ENCODE peak calls at places on chromosomes 4 and X, in four cellular contexts. P is CD8-positive, alpha-beta T cell; G is GM12878; O is colonic mucosa. L is an unnamed sample. For H3K4me1, the result is how much of the 10 kb centered on the place peaks cover.

GRCh38 chr4:6415306-6415705 is 57.1 kb downstream of the PPP2R2C start:
- DNase-seq in P (no peak), G (no peak), O (no peak), L (no peak)

GRCh38 chr4:180153587-180153986 is 2089.6 kb upstream of the TENM3 start:
- DNase-seq in P (no peak), G (no peak), O (no peak), L (no peak)

GRCh38 chrX:105564536-105564935 is 257.8 kb upstream of the NRK start:
- DNase-seq in P (no peak), G (no peak), O (no peak), L (no peak)

GRCh38 chr4:77697860-77698599 is 92.4 kb downstream of the CXCL13 start:
- DNase-seq in P (no peak), G (no peak), O (peak), L (peak)

GRCh38 chrX:43898406-43898805 is 16.2 kb upstream of the MAOB start:
- DNase-seq in P (no peak), G (no peak), O (no peak), L (no peak)

GRCh38 chrX:132023896-132024386 is 839 bp downstream of the STK26 start:
- DNase-seq in P (no peak), G (no peak), O (peak), L (peak)

GRCh38 chrX:120731386-120731785 is 101.5 kb upstream of the C1GALT1C1 start:
- DNase-seq in P (no peak), G (no peak), O (no peak), L (no peak)

GRCh38 chr4:55547918-55548317 is 1.2 kb upstream of the CLOCK start:
- DNase-seq in P (no peak), G (no peak), O (no peak), L (no peak)

GRCh38 chrX:150100261-150100660 is 162.0 kb upstream of the EOLA2 start:
- DNase-seq in P (no peak), G (no peak), O (no peak), L (no peak)

GRCh38 chr4:42018451-42018850 is 28.1 kb downstream of the SLC30A9 start:
- DNase-seq in P (no peak), G (no peak), O (no peak), L (no peak)

GRCh38 chr4:22551550-22551949 is 35.7 kb upstream of the ADGRA3 start:
- DNase-seq in P (no peak), G (no peak), O (no peak), L (no peak)

GRCh38 chrX:29587107-29587506 is 628.3 kb upstream of the MAGEB2 start:
- DNase-seq in P (no peak), G (peak), O (no peak), L (no peak)

GRCh38 chr4:113411496-113411938 is 350.0 kb downstream of the CAMK2D start:
- DNase-seq in P (no peak), G (no peak), O (no peak), L (no peak)

GRCh38 chrX:155747520-155747919 is 133.6 kb upstream of the VAMP7 start:
- DNase-seq in P (no peak), G (no peak), O (peak), L (no peak)

GRCh38 chr4:81255524-81255923 is 40.5 kb upstream of the PRKG2 start:
- DNase-seq in P (no peak), G (no peak), O (no peak), L (no peak)

GRCh38 chr4:156779046-156779445 is 192.6 kb downstream of the PDGFC start:
- DNase-seq in P (no peak), G (no peak), O (no peak), L (no peak)

GRCh38 chr4:7767526-7767925 is 172.1 kb downstream of the AFAP1 start:
- DNase-seq in P (no peak), G (no peak), O (no peak), L (no peak)

GRCh38 chr4:4677825-4678522 is 136.1 kb upstream of the STX18 start:
- DNase-seq in P (no peak), G (no peak), O (no peak), L (peak)

GRCh38 chrX:132041016-132041415 is 17.9 kb downstream of the STK26 start:
- DNase-seq in P (no peak), G (no peak), O (no peak), L (peak)

GRCh38 chrX:63656871-63657580 is 128.0 kb downstream of the ARHGEF9 start:
- DNase-seq in P (no peak), G (no peak), O (no peak), L (no peak)

GRCh38 chrX:41333744-41333993 is 293 bp upstream of the DDX3X start:
- DNase-seq in P (no peak), G (peak), O (no peak), L (no peak)

GRCh38 chrX:18353931-18354368 is 538 bp downstream of the SCML2 start:
- DNase-seq in P (no peak), G (no peak), O (peak), L (peak)

GRCh38 chr4:179634862-179635261 is 2192.6 kb upstream of the AGA start:
- DNase-seq in P (no peak), G (no peak), O (no peak), L (no peak)

GRCh38 chrX:129984196-129984962 is 1.9 kb downstream of the BCORL1 start:
- DNase-seq in P (no peak), G (no peak), O (peak), L (peak)

GRCh38 chr4:41681054-41681453 is 67.5 kb downstream of the PHOX2B start:
- DNase-seq in P (no peak), G (no peak), O (no peak), L (no peak)

GRCh38 chr4:60611762-60612496 is 588.2 kb upstream of the ADGRL3 start:
- DNase-seq in P (no peak), G (no peak), O (no peak), L (no peak)

GRCh38 chrX:40297949-40298539 is 200.3 kb upstream of the BCOR start:
- DNase-seq in P (no peak), G (no peak), O (no peak), L (no peak)

GRCh38 chr4:88747351-88747750 is 49.7 kb upstream of the NAP1L5 start:
- DNase-seq in P (no peak), G (no peak), O (no peak), L (no peak)

GRCh38 chr4:41747230-41748055 is 1.1 kb downstream of the PHOX2B start:
- DNase-seq in P (no peak), G (no peak), O (no peak), L (no peak)

GRCh38 chr4:47836655-47837581 is 949 bp downstream of the CORIN start:
- DNase-seq in P (no peak), G (no peak), O (peak), L (peak)

GRCh38 chr4:87913871-87914270 is 61.6 kb upstream of the SPP1 start:
- DNase-seq in P (no peak), G (no peak), O (no peak), L (no peak)

GRCh38 chr4:148116264-148116663 is 325.9 kb downstream of the NR3C2 start:
- DNase-seq in P (no peak), G (no peak), O (no peak), L (no peak)

DNA sequence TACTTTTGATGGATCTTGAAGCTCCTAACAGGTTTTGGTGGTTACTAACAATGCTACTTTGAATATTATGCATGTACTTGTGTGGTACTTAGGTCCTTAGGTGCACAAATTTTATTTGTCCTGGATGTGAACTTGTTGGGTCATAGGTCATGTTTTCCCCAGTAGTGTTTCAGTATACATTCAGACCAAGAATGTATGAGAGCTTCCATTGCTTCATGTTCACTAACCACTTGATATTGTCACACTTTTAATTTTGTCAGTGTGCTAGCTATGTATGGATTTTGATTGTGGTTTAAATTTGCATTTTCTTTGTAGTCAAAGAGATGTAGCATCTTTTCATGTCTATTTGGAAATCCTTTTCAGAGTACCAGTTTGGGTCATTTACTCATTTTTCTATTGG is 32.2 kb downstream of the CLCN3 start:
- DNase-seq in P (no peak), G (no peak), O (no peak), L (no peak)
- H3K4me1 ChIP-seq in P (under half), G (under half), O (under half), L (under half)

GRCh38 chr4:108119199-108119800 is 49.4 kb downstream of the LEF1 start:
- DNase-seq in P (no peak), G (no peak), O (no peak), L (no peak)

GRCh38 chr4:108120789-108121188 is 47.9 kb downstream of the LEF1 start:
- DNase-seq in P (no peak), G (no peak), O (no peak), L (no peak)

GRCh38 chr4:108117473-108118182 is 51.1 kb downstream of the LEF1 start:
- DNase-seq in P (no peak), G (no peak), O (no peak), L (no peak)

GRCh38 chr4:108116423-108117168 is 52.1 kb downstream of the LEF1 start:
- DNase-seq in P (no peak), G (no peak), O (no peak), L (no peak)

DNA sequence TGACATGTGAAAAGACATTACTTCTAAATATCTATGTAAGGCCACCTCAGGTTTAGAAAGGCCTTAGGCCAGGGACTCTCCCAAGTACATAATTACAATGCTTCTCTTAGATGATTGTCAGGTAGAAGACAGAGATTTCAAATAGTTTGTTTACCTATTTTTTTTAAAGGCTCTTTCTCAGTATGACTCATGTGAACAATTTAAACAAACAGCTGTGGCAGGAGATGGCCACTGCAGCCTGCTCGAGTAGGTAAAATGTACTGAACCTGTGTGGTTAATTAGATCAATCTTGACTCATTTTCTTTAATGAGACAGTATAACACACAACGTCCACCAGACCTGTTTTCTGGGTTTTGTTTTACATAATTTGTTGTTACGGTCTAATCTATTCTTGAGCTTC is 50.2 kb downstream of the LEF1 start:
- DNase-seq in P (no peak), G (peak), O (no peak), L (no peak)
- H3K4me1 ChIP-seq in P (half or more), G (under half), O (under half), L (under half)

GRCh38 chr4:121738780-121739547 is 26.0 kb downstream of the SMIM43 start:
- DNase-seq in P (no peak), G (no peak), O (no peak), L (no peak)

GRCh38 chr4:121736735-121737351 is 28.1 kb downstream of the SMIM43 start:
- DNase-seq in P (no peak), G (no peak), O (peak), L (peak)

GRCh38 chr4:121739575-121739974 is 25.4 kb downstream of the SMIM43 start:
- DNase-seq in P (no peak), G (no peak), O (no peak), L (no peak)

GRCh38 chr4:121733942-121734341 is 31.0 kb downstream of the SMIM43 start:
- DNase-seq in P (no peak), G (no peak), O (no peak), L (no peak)

DNA sequence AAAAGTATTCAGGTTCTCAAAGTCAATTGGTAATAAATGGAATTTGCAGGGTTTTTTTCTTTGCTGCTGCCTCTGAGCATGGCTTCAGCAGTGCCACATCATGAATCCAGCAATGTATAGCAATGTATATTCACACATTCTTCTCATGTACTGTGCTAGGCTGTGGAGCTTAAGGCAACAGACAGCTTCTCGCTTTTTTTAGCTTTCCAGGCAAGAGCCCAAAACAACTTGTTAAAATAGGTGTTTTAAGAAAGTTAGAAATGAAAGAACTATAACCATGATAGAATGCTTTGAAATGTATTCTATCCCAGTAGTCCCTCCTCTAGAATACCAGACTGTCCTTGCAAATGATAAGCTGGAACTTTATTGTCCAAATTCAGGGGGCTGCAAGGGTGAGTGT is 30.4 kb downstream of the SMIM43 start:
- DNase-seq in P (no peak), G (no peak), O (no peak), L (no peak)
- H3K4me1 ChIP-seq in P (under half), G (under half), O (under half), L (under half)

GRCh38 chr4:155514628-155515027 is 137.9 kb upstream of the MAP9 start:
- DNase-seq in P (no peak), G (no peak), O (no peak), L (no peak)
- H3K4me1 ChIP-seq in P (under half), G (under half), O (under half), L (under half)

DNA sequence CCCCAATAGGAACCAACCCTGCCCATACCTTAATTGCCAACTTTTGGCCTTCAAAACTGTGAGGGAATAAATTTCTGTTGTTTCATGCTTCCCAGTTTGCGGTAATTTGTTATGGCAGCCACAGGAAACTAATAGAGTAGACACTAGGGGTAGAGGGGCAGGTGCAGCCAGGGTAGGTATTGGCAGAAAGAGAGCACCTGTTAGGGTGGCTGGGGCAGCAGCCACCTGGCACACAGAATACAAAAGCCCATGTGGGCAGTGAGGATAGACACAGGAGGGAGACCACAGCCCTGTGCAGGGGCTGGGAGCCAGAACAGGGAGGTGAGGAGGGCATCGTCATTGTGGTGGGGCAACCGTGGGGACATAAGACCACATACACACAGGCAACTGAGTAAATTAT is 28.2 kb downstream of the IRF2 start:
- DNase-seq in P (no peak), G (no peak), O (no peak), L (no peak)
- H3K4me1 ChIP-seq in P (half or more), G (under half), O (under half), L (under half)

GRCh38 chrX:13076176-13076956 is 31.9 kb upstream of the FAM9C start:
- DNase-seq in P (no peak), G (no peak), O (no peak), L (peak)
- H3K4me1 ChIP-seq in P (half or more), G (half or more), O (under half), L (under half)

L was measured in HAP-1.